ENCODE peak calls at places on chromosomes 16 and 17, in eight cellular contexts. E is C1 segment of cervical spinal cord; V is activated naive CD4-positive, alpha-beta T cell treated with anti-CD3 and anti-CD28 coated beads, Interleukin-2, amount 10 ng/mL, durations not matched to agents 7 days and 5 days; I is NCI-H2171; Y is T-helper 1 cell; L is activated naive CD8-positive, alpha-beta T cell treated with anti-CD3 and anti-CD28 coated beads, Interleukin-2, amount 50 U/mL, for 24 hours; Q is AG10803; Z is nucleus accumbens. W is an unnamed sample.

GRCh38 chr17:76644995-76645394 is 1.4 kb upstream of the ST6GALNAC1 start:
- DNase-seq in I (no peak), E (no peak), Z (no peak), Q (no peak), Y (no peak), V (no peak), L (no peak), W (no peak)

GRCh38 chr17:81928497-81929252 is 1.1 kb upstream of the MAFG start:
- DNase-seq in V (no peak), I (no peak), Q (no peak), L (no peak), Y (no peak), Z (no peak), E (no peak), W (no peak)

GRCh38 chr17:39671651-39672521 is 3.6 kb downstream of the PNMT start:
- DNase-seq in Q (no peak), Y (no peak), E (no peak), I (no peak), L (no peak), Z (peak), V (peak), W (peak)

GRCh38 chr17:1967092-1967662 is 58.0 kb downstream of the RTN4RL1 start:
- DNase-seq in V (no peak), Q (no peak), Z (no peak), I (peak), Y (no peak), L (peak), E (no peak), W (no peak)

GRCh38 chr17:81165246-81166032 is at the start of gene PVALEF:
- DNase-seq in Q (no peak), E (peak), L (no peak), Y (no peak), Z (peak), I (no peak), V (no peak), W (no peak)

GRCh38 chr16:10521681-10522274 is 58.6 kb downstream of the EMP2 start:
- DNase-seq in Q (peak), Z (peak), E (peak), I (peak), L (peak), Y (peak), V (peak), W (peak)

GRCh38 chr16:87426423-87427215 is 34.5 kb downstream of the MAP1LC3B start:
- DNase-seq in E (no peak), Y (no peak), V (no peak), L (no peak), Z (no peak), I (no peak), Q (no peak), W (no peak)

GRCh38 chr17:28706471-28707338 is 5.0 kb downstream of the PROCA1 start:
- DNase-seq in L (no peak), Z (no peak), E (no peak), Y (no peak), I (no peak), V (no peak), Q (no peak), W (peak)

GRCh38 chr17:61486135-61487120 is 34.2 kb downstream of the TBX4 start:
- DNase-seq in E (no peak), I (no peak), Z (no peak), V (no peak), Y (no peak), Q (no peak), L (no peak), W (no peak)

GRCh38 chr17:46787478-46787877 is 31.0 kb downstream of the WNT3 start:
- DNase-seq in Q (no peak), L (no peak), Y (no peak), Z (no peak), E (no peak), I (no peak), V (no peak), W (no peak)

GRCh38 chr17:57447357-57448019 is 191.2 kb downstream of the MSI2 start:
- DNase-seq in I (no peak), V (no peak), L (no peak), Z (no peak), Y (no peak), Q (no peak), E (no peak), W (peak)

GRCh38 chr16:53094013-53094630 is 39.3 kb downstream of the CHD9 start:
- DNase-seq in Y (peak), Q (no peak), I (peak), Z (no peak), L (no peak), V (peak), E (peak), W (peak)

GRCh38 chr17:17853811-17854527 is 17.2 kb upstream of the SREBF1 start:
- DNase-seq in Y (peak), V (no peak), L (peak), I (no peak), Q (no peak), Z (no peak), E (no peak), W (no peak)

GRCh38 chr17:57604771-57605733 is 140.0 kb downstream of the CCDC182 start:
- DNase-seq in Q (peak), I (peak), E (peak), Y (peak), Z (peak), V (peak), L (peak), W (no peak)

GRCh38 chr17:35265071-35265470 is 22.2 kb downstream of the SLFN5 start:
- DNase-seq in Z (no peak), V (no peak), Q (no peak), I (no peak), Y (no peak), L (no peak), E (no peak), W (no peak)

GRCh38 chr16:46688101-46688656 is 799 bp downstream of the VPS35 start:
- DNase-seq in L (no peak), Y (no peak), V (no peak), Z (no peak), I (no peak), Q (no peak), E (peak), W (no peak)

GRCh38 chr16:68528686-68529379 is 10.3 kb upstream of the ZFP90 start:
- DNase-seq in V (peak), Y (peak), Z (peak), E (peak), Q (peak), L (peak), I (peak), W (peak)

GRCh38 chr17:10052414-10052813 is 146.0 kb downstream of the GAS7 start:
- DNase-seq in E (no peak), L (peak), I (no peak), Y (no peak), Q (no peak), Z (no peak), V (no peak), W (no peak)

GRCh38 chr17:79698086-79698690 is 32.6 kb upstream of the ENPP7 start:
- DNase-seq in E (no peak), Z (no peak), I (no peak), L (no peak), V (no peak), Q (no peak), Y (no peak), W (no peak)

GRCh38 chr17:81398170-81398854 is 3.1 kb downstream of the BAHCC1 start:
- DNase-seq in Z (no peak), Q (peak), I (no peak), V (no peak), L (no peak), E (peak), Y (no peak), W (no peak)

GRCh38 chr17:50611639-50612038 is 23.0 kb upstream of the ABCC3 start:
- DNase-seq in Q (no peak), E (no peak), V (no peak), Z (no peak), L (no peak), I (no peak), Y (no peak), W (no peak)

GRCh38 chr17:15154618-15155017 is 110.5 kb downstream of the PMP22 start:
- DNase-seq in E (no peak), Q (peak), I (no peak), L (no peak), Y (no peak), Z (no peak), V (no peak), W (no peak)

GRCh38 chr17:43611230-43611969 is 50.3 kb downstream of the MEOX1 start:
- DNase-seq in I (no peak), L (no peak), V (no peak), Y (no peak), E (no peak), Z (no peak), Q (no peak), W (no peak)

GRCh38 chr17:45127583-45128300 is 4.6 kb downstream of the PLCD3 start:
- DNase-seq in V (no peak), I (no peak), Y (no peak), E (no peak), Z (no peak), L (no peak), Q (peak), W (no peak)

GRCh38 chr17:28118362-28118761 is 75.9 kb downstream of the NLK start:
- DNase-seq in Y (peak), Q (no peak), V (no peak), Z (no peak), L (no peak), E (no peak), I (no peak), W (no peak)

GRCh38 chr16:66484453-66485213 is 57.5 kb downstream of the BEAN1 start:
- DNase-seq in I (no peak), E (no peak), Q (no peak), Z (no peak), V (peak), L (no peak), Y (peak), W (no peak)

GRCh38 chr17:27929990-27930389 is 36.8 kb upstream of the LYRM9 start:
- DNase-seq in L (no peak), Z (no peak), Y (no peak), V (no peak), Q (no peak), I (no peak), E (no peak), W (no peak)

GRCh38 chr16:67279296-67280089 is at the start of gene PLEKHG4:
- DNase-seq in Y (peak), I (peak), Q (peak), V (peak), L (peak), Z (no peak), E (no peak), W (no peak)

GRCh38 chr16:83037102-83037501 is 410.3 kb downstream of the CDH13 start:
- DNase-seq in E (no peak), L (no peak), Q (no peak), Z (no peak), Y (no peak), I (no peak), V (no peak), W (no peak)

GRCh38 chr17:44062871-44063270 is 3.6 kb downstream of the LSM12 start:
- DNase-seq in E (no peak), Y (no peak), V (no peak), Z (no peak), L (no peak), Q (no peak), I (no peak), W (no peak)

GRCh38 chr17:73191443-73192218 is 1.2 kb upstream of the COG1 start:
- DNase-seq in Y (peak), Q (peak), V (peak), E (peak), Z (peak), I (peak), L (peak), W (peak)

GRCh38 chr17:50944902-50945720 is 79.0 kb upstream of the TOB1 start:
- DNase-seq in E (no peak), Q (no peak), V (no peak), L (no peak), Y (no peak), Z (no peak), I (no peak), W (no peak)

GRCh38 chr17:17681744-17682292 is 560 bp downstream of the RAI1 start:
- DNase-seq in E (peak), V (peak), Y (peak), I (no peak), Q (no peak), Z (no peak), L (peak), W (peak)

GRCh38 chr16:87830673-87831420 is 38.5 kb downstream of the SLC7A5 start:
- DNase-seq in Q (no peak), I (no peak), L (no peak), V (no peak), E (no peak), Z (no peak), Y (no peak), W (no peak)

GRCh38 chr16:65781363-65781762 is 585.1 kb upstream of the CDH5 start:
- DNase-seq in L (no peak), Z (no peak), Y (no peak), E (no peak), Q (no peak), V (no peak), I (no peak), W (peak)

GRCh38 chr17:80385046-80385445 is 29.9 kb upstream of the ENDOV start:
- DNase-seq in I (no peak), V (peak), L (no peak), E (no peak), Z (no peak), Q (no peak), Y (no peak), W (no peak)

W was measured in K562.